ENCODE peak calls at places on chromosomes 13 and 19, in five cellular contexts. J is small intestine, U is caudate nucleus, W is ascending aorta, P is transverse colon. R is an unnamed sample.

GRCh38 chr13:112905990-112906641 is 62.9 kb upstream of the MCF2L start:
- DNase-seq in W (peak), P (no peak), U (no peak), J (peak), R (no peak)

GRCh38 chr13:46468570-46468969 is 81.5 kb upstream of the RUBCNL start:
- DNase-seq in J (no peak), W (no peak), U (no peak), P (no peak), R (no peak)

GRCh38 chr13:50030315-50030714 is 15.1 kb downstream of the KCNRG start:
- DNase-seq in U (no peak), P (no peak), W (no peak), J (no peak), R (no peak)

GRCh38 chr19:5314012-5314906 is 26.4 kb downstream of the PTPRS start:
- DNase-seq in J (peak), P (no peak), U (no peak), W (no peak), R (no peak)

GRCh38 chr13:85864963-85865530 is 65.8 kb upstream of the SLITRK6 start:
- DNase-seq in W (no peak), J (no peak), P (no peak), U (no peak), R (no peak)

GRCh38 chr13:27522847-27523246 is 72.5 kb upstream of the MTIF3 start:
- DNase-seq in U (no peak), J (no peak), W (no peak), P (no peak), R (no peak)

GRCh38 chr13:33207616-33207964 is 78.0 kb downstream of the STARD13 start:
- DNase-seq in W (no peak), U (no peak), P (no peak), J (peak), R (no peak)

GRCh38 chr13:60591348-60591747 is 194.3 kb downstream of the TDRD3 start:
- DNase-seq in W (no peak), U (peak), J (no peak), P (no peak), R (no peak)

GRCh38 chr13:49996951-49997895 is at the start of gene TRIM13:
- DNase-seq in W (peak), P (peak), U (peak), J (peak), R (peak)

GRCh38 chr19:42267644-42268141 is 1.4 kb upstream of the CIC start:
- DNase-seq in U (no peak), W (no peak), J (no peak), P (peak), R (no peak)

GRCh38 chr13:89750371-89750770 is 1597.1 kb upstream of the MIR17HG start:
- DNase-seq in W (no peak), J (no peak), P (no peak), U (no peak), R (no peak)

GRCh38 chr13:72284791-72285190 is 417.8 kb upstream of the DACH1 start:
- DNase-seq in J (no peak), U (no peak), P (no peak), W (no peak), R (no peak)

GRCh38 chr19:51365211-51366049 is 758 bp downstream of the ETFB start:
- DNase-seq in J (peak), U (peak), P (peak), W (peak), R (peak)

GRCh38 chr13:100262404-100262803 is 173.5 kb downstream of the PCCA start:
- DNase-seq in W (no peak), P (no peak), U (no peak), J (no peak), R (no peak)

GRCh38 chr13:86974995-86975328 is 696.2 kb upstream of the SLITRK5 start:
- DNase-seq in W (no peak), U (no peak), J (no peak), P (no peak), R (no peak)

GRCh38 chr19:7883796-7884570 is 4.3 kb upstream of the LRRC8E start:
- DNase-seq in W (no peak), J (no peak), U (no peak), P (no peak), R (no peak)

GRCh38 chr19:35045667-35046300 is 4.3 kb downstream of the HPN start:
- DNase-seq in J (no peak), W (no peak), U (no peak), P (no peak), R (no peak)

GRCh38 chr19:35043906-35044305 is 2.4 kb downstream of the HPN start:
- DNase-seq in P (no peak), J (no peak), W (no peak), U (no peak), R (no peak)

GRCh38 chr19:35042954-35043604 is 1.6 kb downstream of the HPN start:
- DNase-seq in J (no peak), W (no peak), U (no peak), P (no peak), R (no peak)

GRCh38 chr19:35046461-35046860 is 4.9 kb downstream of the HPN start:
- DNase-seq in J (no peak), W (no peak), U (no peak), P (no peak), R (no peak)

GRCh38 chr19:35044317-35045117 is 3.0 kb downstream of the HPN start:
- DNase-seq in W (no peak), P (peak), U (peak), J (peak), R (peak)
- H3K27ac ChIP-seq in W (no peak), P (no peak), U (no peak), J (no peak), R (no peak)

GRCh38 chr19:34474233-34474989 is 7.1 kb upstream of the WTIP start:
- DNase-seq in U (no peak), J (no peak), W (no peak), P (no peak), R (no peak)
- H3K27ac ChIP-seq in U (no peak), J (no peak), W (peak), P (no peak), R (no peak)

DNA sequence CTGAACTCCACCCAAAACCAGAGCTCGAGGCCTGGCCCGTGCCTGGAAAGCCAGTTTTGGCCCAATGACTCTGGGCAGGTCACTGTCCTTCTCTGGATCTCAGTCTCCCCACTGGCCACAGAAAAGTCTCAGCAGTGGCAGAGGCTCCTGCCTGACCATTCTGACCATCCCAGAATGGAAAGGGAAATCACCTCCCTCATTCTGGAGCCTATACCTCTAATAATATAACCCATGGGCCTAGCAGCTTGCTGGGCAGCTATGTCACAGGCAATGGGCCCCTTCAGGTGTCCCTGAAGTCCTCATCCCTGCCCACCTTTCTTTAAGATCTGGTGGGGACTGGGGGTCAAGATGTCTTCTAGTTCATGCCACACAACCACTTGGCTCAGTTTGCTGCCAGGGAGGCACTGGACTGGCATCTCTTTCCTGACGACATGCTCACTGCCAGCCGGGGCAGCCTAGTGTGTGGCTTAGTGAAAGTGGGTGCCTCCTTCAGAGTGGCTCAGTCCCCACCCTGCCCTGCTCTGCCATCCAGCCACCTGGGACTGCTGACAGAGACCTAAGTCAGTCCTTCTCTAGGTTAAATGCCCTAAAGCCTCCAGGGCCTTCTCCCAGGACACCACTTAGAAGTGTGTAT is 62.6 kb downstream of the AP1M1 start:
- DNase-seq in W (no peak), J (no peak), P (no peak), U (no peak), R (no peak)
- H3K27ac ChIP-seq in W (peak), J (no peak), P (peak), U (peak), R (no peak)

GRCh38 chr19:56880592-56881190 is 40.2 kb upstream of the PEG3 start:
- DNase-seq in J (no peak), P (no peak), U (no peak), W (no peak), R (no peak)
- H3K27ac ChIP-seq in J (no peak), P (no peak), U (no peak), W (no peak), R (no peak)

DNA sequence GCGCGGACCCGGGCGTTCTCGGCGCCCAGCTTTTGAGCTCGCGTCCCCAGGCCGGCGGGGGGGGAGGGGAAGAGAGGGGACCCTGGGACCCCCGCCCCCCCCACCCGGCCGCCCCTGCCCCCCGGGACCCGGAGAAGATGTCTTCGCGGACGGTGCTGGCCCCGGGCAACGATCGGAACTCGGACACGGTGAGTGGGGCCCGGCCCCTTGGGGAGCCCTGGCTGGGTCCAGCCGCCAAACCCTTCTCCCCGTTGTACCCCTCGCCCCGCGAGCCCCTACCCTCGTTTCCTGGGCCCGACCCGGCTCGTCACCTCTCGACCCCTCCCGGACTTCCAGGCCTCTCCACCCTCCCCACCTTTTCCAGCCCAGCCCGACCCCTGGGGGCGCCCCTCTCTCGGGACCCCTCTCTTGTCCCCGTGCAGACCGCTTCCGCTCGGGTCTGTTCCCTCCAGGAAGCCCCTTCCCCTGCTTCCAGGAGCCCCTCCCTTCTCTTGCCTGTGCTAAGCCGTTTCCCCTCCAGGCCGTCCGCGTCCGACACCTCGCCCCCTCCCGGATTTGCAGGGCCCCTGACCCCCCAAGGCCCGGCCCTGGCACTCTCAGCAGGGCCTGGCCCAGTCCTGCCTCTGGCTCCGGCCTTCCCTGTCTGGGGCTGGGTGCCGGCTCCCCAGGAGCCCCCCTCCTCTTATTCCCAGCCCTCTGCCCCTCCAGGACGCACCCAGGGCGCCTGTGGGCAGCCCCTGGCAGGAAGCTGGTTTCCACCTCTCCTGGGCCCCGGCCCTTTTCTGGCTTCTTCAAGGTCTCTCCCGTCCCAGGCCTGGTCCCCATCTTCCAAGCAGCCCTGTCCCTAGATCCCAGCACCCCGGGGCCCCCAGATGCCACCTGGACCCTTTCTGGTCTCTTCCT is 632 bp downstream of the MARK4 start:
- DNase-seq in W (no peak), J (no peak), U (no peak), P (peak), R (no peak)
- H3K27ac ChIP-seq in W (peak), J (no peak), U (no peak), P (peak), R (no peak)

GRCh38 chr19:34429553-34429952 is 1.4 kb downstream of the UBA2 start:
- DNase-seq in J (no peak), P (no peak), U (no peak), W (no peak), R (no peak)
- H3K27ac ChIP-seq in J (no peak), P (no peak), U (no peak), W (peak), R (no peak)

GRCh38 chr13:99085846-99086148 is 107.9 kb upstream of the DOCK9 start:
- DNase-seq in U (no peak), P (no peak), W (no peak), J (no peak), R (no peak)

GRCh38 chr13:99086149-99086868 is 108.4 kb upstream of the DOCK9 start:
- DNase-seq in P (peak), J (peak), W (peak), U (peak), R (peak)

GRCh38 chr13:99087954-99088491 is 110.2 kb upstream of the DOCK9 start:
- DNase-seq in P (peak), U (no peak), W (no peak), J (no peak), R (peak)

GRCh38 chr13:99086869-99087129 is 108.9 kb upstream of the DOCK9 start:
- DNase-seq in P (peak), U (peak), W (no peak), J (peak), R (peak)

DNA sequence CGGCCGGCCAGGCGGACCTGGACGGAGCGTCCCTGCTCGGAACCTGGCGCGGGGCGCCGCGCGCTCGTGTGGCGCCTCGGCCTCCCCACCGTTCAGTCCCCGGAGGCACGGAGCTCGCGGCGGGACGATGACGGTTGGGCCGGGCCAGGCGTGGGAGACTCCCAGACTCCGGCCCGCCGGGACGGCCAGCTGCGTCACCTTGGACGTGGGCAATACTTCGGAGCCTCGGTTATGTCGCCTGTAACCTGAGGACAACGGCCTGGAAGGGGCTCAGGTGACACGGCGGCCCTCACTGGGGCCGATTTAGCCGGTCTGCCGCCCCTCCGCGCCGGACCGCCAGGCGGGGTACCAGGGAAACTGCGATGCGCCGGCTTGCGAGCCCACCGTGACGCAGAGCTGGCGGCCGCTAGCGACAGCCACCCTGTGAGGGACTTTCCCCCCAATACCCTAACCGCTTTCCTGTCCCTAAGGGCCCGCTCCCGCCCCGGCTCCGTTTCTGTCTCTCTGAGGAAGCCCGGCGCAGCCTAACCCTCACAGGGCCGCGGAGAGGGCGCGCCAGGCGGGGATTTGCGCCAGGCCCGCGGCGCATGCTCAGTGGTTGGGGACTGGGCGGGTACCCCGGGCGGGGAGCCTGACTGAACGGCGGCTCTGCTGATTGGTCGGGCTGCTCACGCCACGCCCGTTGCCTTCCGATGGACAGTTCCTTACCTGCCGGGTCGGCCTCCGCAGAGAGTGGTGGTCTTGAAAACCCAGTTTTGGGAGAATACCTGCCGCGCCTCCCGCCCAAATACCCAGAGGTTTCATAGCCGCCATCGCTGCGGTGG is 109.5 kb upstream of the DOCK9 start:
- DNase-seq in W (peak), J (peak), U (peak), P (peak), R (peak)
- H3K27ac ChIP-seq in W (peak), J (peak), U (peak), P (peak), R (peak)